ENCODE peak calls at places on chromosomes 6 and 20, in eight cellular contexts. Z, E, M, G, T, S, C and D are unnamed samples.

GRCh38 chr6:18507018-18507415 is 119.9 kb downstream of the RNF144B start:
- DNase-seq in C (no peak), T (no peak), Z (no peak), M (no peak), S (no peak), E (no peak), G (no peak), D (no peak)

GRCh38 chr20:35954907-35955251 is 577 bp upstream of the SCAND1 start:
- DNase-seq in T (no peak), G (no peak), C (no peak), S (peak), E (no peak), Z (peak), M (peak), D (no peak)

GRCh38 chr6:102582569-102582968 is 1189.1 kb downstream of the GRIK2 start:
- DNase-seq in Z (no peak), T (no peak), M (no peak), E (no peak), C (no peak), S (no peak), G (no peak), D (no peak)

GRCh38 chr6:20873425-20874190 is 339.4 kb downstream of the CDKAL1 start:
- DNase-seq in Z (no peak), S (no peak), M (peak), E (no peak), T (peak), C (no peak), G (no peak), D (peak)

GRCh38 chr6:70563540-70563939 is 3.2 kb upstream of the SDHAF4 start:
- DNase-seq in T (no peak), G (no peak), Z (no peak), M (peak), C (no peak), E (no peak), S (no peak), D (no peak)

GRCh38 chr6:69489970-69490369 is 306.8 kb downstream of the LMBRD1 start:
- DNase-seq in Z (no peak), E (no peak), M (no peak), G (no peak), S (no peak), C (no peak), T (no peak), D (no peak)

GRCh38 chr6:99614430-99615161 is 8.0 kb downstream of the PRDM13 start:
- DNase-seq in S (no peak), C (peak), T (peak), Z (no peak), E (no peak), M (no peak), G (peak), D (no peak)

GRCh38 chr20:35462351-35462750 is 7.0 kb downstream of the CEP250 start:
- DNase-seq in Z (no peak), C (peak), G (no peak), M (no peak), S (no peak), E (no peak), T (no peak), D (no peak)

GRCh38 chr6:155505560-155505959 is 49.9 kb upstream of the NOX3 start:
- DNase-seq in Z (no peak), M (no peak), S (no peak), E (no peak), C (no peak), T (no peak), G (no peak), D (no peak)

GRCh38 chr20:53294804-53295203 is 298.8 kb downstream of the ZNF217 start:
- DNase-seq in M (no peak), S (no peak), T (no peak), Z (no peak), G (no peak), C (no peak), E (no peak), D (no peak)

GRCh38 chr6:146985111-146985510 is 219.1 kb upstream of the STXBP5 start:
- DNase-seq in E (no peak), T (no peak), G (no peak), Z (peak), M (no peak), S (no peak), C (peak), D (no peak)

GRCh38 chr6:129416337-129416990 is 293.5 kb downstream of the ARHGAP18 start:
- DNase-seq in S (no peak), E (no peak), G (no peak), M (no peak), Z (no peak), T (no peak), C (no peak), D (no peak)

GRCh38 chr6:25388776-25389175 is 109.6 kb downstream of the CARMIL1 start:
- DNase-seq in C (no peak), E (no peak), S (no peak), M (no peak), T (no peak), Z (no peak), G (no peak), D (no peak)

GRCh38 chr20:35263609-35264223 is 14.2 kb downstream of the MMP24OS start:
- DNase-seq in E (no peak), Z (peak), C (no peak), T (peak), S (no peak), M (no peak), G (no peak), D (no peak)

GRCh38 chr20:6007094-6007528 is 46.7 kb downstream of the LRRN4 start:
- DNase-seq in T (peak), E (no peak), M (peak), S (peak), C (no peak), G (no peak), Z (no peak), D (peak)

GRCh38 chr6:54621285-54621684 is 225.3 kb upstream of the FAM83B start:
- DNase-seq in T (peak), S (no peak), E (no peak), C (no peak), G (no peak), Z (peak), M (peak), D (no peak)

GRCh38 chr6:13063300-13063918 is 264.9 kb downstream of the TBC1D7 start:
- DNase-seq in E (no peak), T (no peak), C (no peak), M (no peak), S (peak), Z (no peak), G (no peak), D (no peak)

GRCh38 chr6:138517635-138518034 is 18.3 kb upstream of the NHSL1 start:
- DNase-seq in T (peak), G (peak), S (peak), Z (peak), C (no peak), M (peak), E (peak), D (peak)

GRCh38 chr20:10536531-10536930 is 101.4 kb downstream of the SLX4IP start:
- DNase-seq in E (no peak), C (peak), Z (peak), M (peak), T (no peak), S (no peak), G (no peak), D (peak)

GRCh38 chr6:134482585-134483346 is 164.9 kb upstream of the SGK1 start:
- DNase-seq in M (peak), C (no peak), G (no peak), E (no peak), Z (no peak), T (no peak), S (no peak), D (peak)

GRCh38 chr20:34311118-34312023 is 8.2 kb upstream of the AHCY start:
- DNase-seq in S (no peak), E (peak), C (no peak), G (peak), Z (peak), T (peak), M (no peak), D (no peak)